ENCODE peak calls at places on chromosome 6, in eight cellular contexts. C is HepG2, R is GM23338, G is HCT116, W is SJSA1, V is hepatocyte, X is psoas muscle, U is sigmoid colon. Q is an unnamed sample. For H3K36me3, the result is how much of the 10 kb centered on the place peaks cover.

GRCh38 chr6:28266962-28267694 is at the start of gene ZSCAN26:
- DNase-seq in C (peak), W (peak), V (peak), G (peak), X (peak), R (peak), U (peak), Q (peak)

GRCh38 chr6:163438298-163438939 is 23.9 kb downstream of the QKI start:
- DNase-seq in U (no peak), W (no peak), G (no peak), R (no peak), X (no peak), V (no peak), C (no peak), Q (no peak)

GRCh38 chr6:54059683-54060082 is 51.6 kb upstream of the MLIP start:
- DNase-seq in V (no peak), W (no peak), C (no peak), U (no peak), G (no peak), X (no peak), R (no peak), Q (no peak)

GRCh38 chr6:654136-654535 is 2.8 kb downstream of the HUS1B start:
- DNase-seq in C (no peak), G (no peak), U (no peak), V (no peak), W (no peak), X (no peak), R (no peak), Q (no peak)

GRCh38 chr6:14060971-14061370 is 56.6 kb upstream of the CD83 start:
- DNase-seq in W (no peak), U (no peak), R (no peak), G (no peak), X (no peak), V (no peak), C (no peak), Q (no peak)

GRCh38 chr6:760982-761955 is 68.3 kb upstream of the EXOC2 start:
- DNase-seq in C (no peak), V (peak), U (no peak), W (peak), X (peak), G (no peak), R (peak), Q (no peak)

GRCh38 chr6:148293181-148293995 is 49.2 kb upstream of the SASH1 start:
- DNase-seq in R (no peak), U (no peak), G (no peak), V (no peak), X (no peak), C (no peak), W (no peak), Q (peak)

GRCh38 chr6:111566873-111567517 is 38.7 kb downstream of the TRAF3IP2 start:
- DNase-seq in W (peak), G (no peak), U (no peak), X (no peak), C (no peak), V (peak), R (no peak), Q (peak)

GRCh38 chr6:150004101-150004782 is 21.1 kb downstream of the RAET1L start:
- DNase-seq in W (no peak), C (no peak), R (no peak), X (no peak), U (no peak), V (no peak), G (no peak), Q (no peak)

GRCh38 chr6:4085329-4085695 is 6.4 kb upstream of the FAM217A start:
- DNase-seq in R (no peak), W (no peak), X (no peak), C (no peak), U (no peak), G (no peak), V (no peak), Q (no peak)

GRCh38 chr6:79710127-79710526 is 79.0 kb downstream of the SH3BGRL2 start:
- DNase-seq in W (no peak), V (no peak), U (no peak), X (no peak), G (no peak), C (no peak), R (no peak), Q (no peak)

GRCh38 chr6:18990313-18990978 is 603.3 kb downstream of the RNF144B start:
- DNase-seq in R (peak), W (peak), C (peak), U (peak), G (peak), X (peak), V (peak), Q (peak)

GRCh38 chr6:3088853-3089445 is 20.7 kb downstream of the RIPK1 start:
- DNase-seq in U (no peak), V (peak), G (no peak), R (no peak), C (no peak), X (no peak), W (no peak), Q (no peak)

GRCh38 chr6:94535798-94536197 is 1041.5 kb upstream of the MANEA start:
- DNase-seq in R (no peak), G (no peak), C (no peak), X (no peak), V (no peak), U (no peak), W (no peak), Q (no peak)

GRCh38 chr6:15427360-15428070 is 181.6 kb downstream of the JARID2 start:
- DNase-seq in G (no peak), R (peak), C (no peak), U (no peak), W (no peak), V (no peak), X (no peak), Q (no peak)

GRCh38 chr6:35038076-35038475 is 103.1 kb downstream of the TCP11 start:
- DNase-seq in X (no peak), W (peak), C (no peak), U (no peak), G (no peak), V (no peak), R (peak), Q (no peak)

GRCh38 chr6:23091795-23092194 is 522.4 kb downstream of the HDGFL1 start:
- DNase-seq in R (no peak), X (no peak), U (no peak), G (no peak), W (no peak), C (no peak), V (no peak), Q (no peak)

GRCh38 chr6:123715243-123715863 is 78.6 kb upstream of the TRDN start:
- DNase-seq in G (peak), R (peak), V (peak), X (no peak), U (no peak), C (peak), W (peak), Q (no peak)

GRCh38 chr6:160067564-160067963 is 54.1 kb upstream of the SLC22A1 start:
- DNase-seq in U (no peak), X (no peak), R (no peak), C (no peak), V (no peak), G (no peak), W (no peak), Q (no peak)

GRCh38 chr6:160060920-160061447 is 60.6 kb upstream of the SLC22A1 start:
- DNase-seq in X (no peak), R (no peak), C (no peak), W (no peak), U (no peak), G (no peak), V (no peak), Q (no peak)

GRCh38 chr6:160060221-160060620 is 61.4 kb upstream of the SLC22A1 start:
- DNase-seq in G (no peak), U (no peak), V (no peak), R (no peak), X (no peak), C (no peak), W (no peak), Q (no peak)

GRCh38 chr6:160065200-160065599 is 56.4 kb upstream of the SLC22A1 start:
- DNase-seq in X (no peak), G (no peak), R (no peak), C (no peak), V (no peak), W (no peak), U (no peak), Q (peak)

GRCh38 chr6:160063771-160064413 is 57.7 kb upstream of the SLC22A1 start:
- DNase-seq in V (no peak), R (no peak), X (peak), G (no peak), C (no peak), U (no peak), W (no peak), Q (no peak)
- H3K36me3 ChIP-seq in V (under half), R (under half), X (under half), G (under half), C (half or more), U (half or more), W (half or more), Q (half or more)

DNA sequence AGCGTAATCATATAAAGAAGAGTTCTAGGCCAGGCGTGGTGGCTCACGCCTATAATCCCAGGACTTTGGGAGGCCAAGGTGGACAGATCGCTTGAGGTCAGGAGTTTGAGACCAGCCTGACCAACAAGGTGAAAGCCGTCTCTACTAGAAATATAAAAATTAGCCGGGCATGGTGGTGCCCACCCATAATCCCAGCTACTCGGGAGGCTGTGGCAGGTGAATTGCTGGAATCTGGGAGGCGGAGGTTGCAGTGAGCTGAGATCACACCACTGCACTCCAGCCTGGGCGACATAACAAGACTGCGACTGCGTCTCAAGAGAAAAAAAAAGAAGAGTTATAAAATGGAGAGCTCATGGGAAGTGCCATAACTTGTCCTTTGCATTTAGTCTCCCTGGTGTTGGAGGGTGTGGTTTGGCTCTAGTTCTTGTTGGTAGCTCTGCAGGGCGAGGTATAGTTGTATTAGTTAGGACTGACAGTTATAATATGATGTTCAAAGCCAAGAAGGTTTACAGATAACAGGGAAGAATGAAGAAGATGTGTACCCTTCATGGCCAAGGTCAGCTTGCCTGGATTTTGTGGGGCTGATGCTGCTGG is 54.8 kb downstream of the UTRN start:
- DNase-seq in R (no peak), G (no peak), X (no peak), U (no peak), C (no peak), W (no peak), V (no peak), Q (no peak)
- H3K27ac ChIP-seq in R (no peak), G (no peak), X (no peak), U (peak), C (peak), W (no peak), V (no peak), Q (peak)

GRCh38 chr6:142172758-142173157 is 25.7 kb downstream of the VTA1 start:
- DNase-seq in X (no peak), R (no peak), G (no peak), W (no peak), C (no peak), V (no peak), U (no peak), Q (no peak)
- H3K36me3 ChIP-seq in X (under half), R (under half), G (under half), W (half or more), C (half or more), V (under half), U (under half), Q (under half)

DNA sequence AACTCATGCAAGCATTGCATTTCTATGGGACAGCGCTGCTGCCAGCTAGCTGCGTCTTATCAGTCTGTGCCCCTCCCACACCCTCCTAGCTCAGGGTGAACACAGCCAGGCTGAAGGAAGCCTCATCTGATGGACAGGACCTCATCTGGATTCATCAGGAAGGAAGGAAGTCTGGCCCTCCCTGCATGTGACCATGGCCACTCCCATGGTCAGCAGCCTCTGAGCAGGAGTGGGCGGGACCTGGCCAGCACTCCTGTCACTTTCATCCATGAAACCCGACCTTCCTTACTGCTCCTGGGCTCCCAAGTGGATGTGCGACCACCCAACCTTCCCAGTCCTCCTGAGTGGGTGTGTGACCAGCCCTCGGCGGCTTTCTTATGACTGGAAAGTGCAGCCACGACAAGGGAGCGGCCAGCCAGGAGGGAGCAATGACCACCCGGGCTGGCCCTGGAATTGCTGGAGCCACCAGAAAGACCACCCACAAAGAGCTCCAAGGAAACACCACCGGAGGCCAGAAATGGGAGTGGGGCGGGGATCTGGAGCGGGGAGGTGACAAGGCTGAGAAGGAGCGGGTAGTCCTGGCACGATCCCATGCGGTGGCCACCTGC is 241.1 kb downstream of the TTLL2 start:
- DNase-seq in U (peak), W (peak), G (no peak), V (peak), X (no peak), R (no peak), C (peak), Q (no peak)
- H3K27ac ChIP-seq in U (no peak), W (peak), G (no peak), V (peak), X (no peak), R (no peak), C (no peak), Q (no peak)